ENCODE peak calls at places on chromosomes 4 and X, in four cellular contexts. J is WTC11, H is K562, R is HepG2. O is an unnamed sample.

GRCh38 chrX:25858273-25858880 is 279.8 kb upstream of the MAGEB18 start:
- DNase-seq in J (no peak), H (no peak), R (no peak), O (no peak)

GRCh38 chr4:147739239-147739823 is 7.4 kb downstream of the ARHGAP10 start:
- DNase-seq in J (no peak), H (no peak), R (no peak), O (no peak)

GRCh38 chr4:31328921-31329320 is 608.8 kb downstream of the PCDH7 start:
- DNase-seq in J (no peak), H (no peak), R (no peak), O (no peak)

GRCh38 chrX:140664939-140665338 is 44.6 kb upstream of the LINC00632 start:
- DNase-seq in J (no peak), H (peak), R (peak), O (no peak)

GRCh38 chrX:9668537-9668936 is 97.1 kb downstream of the GPR143 start:
- DNase-seq in J (no peak), H (no peak), R (no peak), O (no peak)

GRCh38 chr4:185134176-185134869 is 8.7 kb upstream of the SLC25A4 start:
- DNase-seq in J (no peak), H (peak), R (peak), O (no peak)

GRCh38 chr4:2753444-2753843 is 2.7 kb downstream of the TNIP2 start:
- DNase-seq in J (no peak), H (no peak), R (no peak), O (no peak)

GRCh38 chrX:47133493-47133892 is 11.0 kb downstream of the NDUFB11 start:
- DNase-seq in J (no peak), H (no peak), R (no peak), O (no peak)

GRCh38 chr4:76705497-76705896 is 192.4 kb downstream of the SOWAHB start:
- DNase-seq in J (no peak), H (no peak), R (no peak), O (no peak)

GRCh38 chrX:38375888-38376287 is 23.5 kb downstream of the OTC start:
- DNase-seq in J (no peak), H (peak), R (no peak), O (no peak)

GRCh38 chrX:20802036-20802435 is 535.3 kb upstream of the RPS6KA3 start:
- DNase-seq in J (no peak), H (no peak), R (no peak), O (no peak)

GRCh38 chrX:1178580-1179057 is 33.8 kb downstream of the CRLF2 start:
- DNase-seq in J (no peak), H (no peak), R (no peak), O (no peak)

GRCh38 chr4:81207793-81208192 is 7.2 kb downstream of the PRKG2 start:
- DNase-seq in J (no peak), H (no peak), R (no peak), O (no peak)

GRCh38 chr4:152634110-152634760 is 45.6 kb downstream of the TMEM154 start:
- DNase-seq in J (no peak), H (no peak), R (peak), O (no peak)

GRCh38 chr4:76213415-76214268 is at the start of gene SCARB2:
- DNase-seq in J (peak), H (peak), R (peak), O (no peak)

GRCh38 chr4:72006576-72006975 is 25.2 kb upstream of the NPFFR2 start:
- DNase-seq in J (no peak), H (no peak), R (no peak), O (no peak)

GRCh38 chr4:25879587-25879986 is 16.8 kb upstream of the SEL1L3 start:
- DNase-seq in J (no peak), H (no peak), R (no peak), O (no peak)

GRCh38 chr4:136867465-136867864 is 664.8 kb downstream of the PCDH18 start:
- DNase-seq in J (no peak), H (no peak), R (no peak), O (no peak)

GRCh38 chr4:26372525-26373172 is 51.8 kb downstream of the RBPJ start:
- DNase-seq in J (no peak), H (no peak), R (peak), O (peak)

GRCh38 chrX:11741574-11741973 is 16.5 kb upstream of the MSL3 start:
- DNase-seq in J (no peak), H (no peak), R (no peak), O (no peak)

GRCh38 chrX:11739796-11740195 is 18.2 kb upstream of the MSL3 start:
- DNase-seq in J (no peak), H (no peak), R (no peak), O (peak)

GRCh38 chrX:11745881-11746280 is 12.2 kb upstream of the MSL3 start:
- DNase-seq in J (no peak), H (no peak), R (no peak), O (no peak)

DNA sequence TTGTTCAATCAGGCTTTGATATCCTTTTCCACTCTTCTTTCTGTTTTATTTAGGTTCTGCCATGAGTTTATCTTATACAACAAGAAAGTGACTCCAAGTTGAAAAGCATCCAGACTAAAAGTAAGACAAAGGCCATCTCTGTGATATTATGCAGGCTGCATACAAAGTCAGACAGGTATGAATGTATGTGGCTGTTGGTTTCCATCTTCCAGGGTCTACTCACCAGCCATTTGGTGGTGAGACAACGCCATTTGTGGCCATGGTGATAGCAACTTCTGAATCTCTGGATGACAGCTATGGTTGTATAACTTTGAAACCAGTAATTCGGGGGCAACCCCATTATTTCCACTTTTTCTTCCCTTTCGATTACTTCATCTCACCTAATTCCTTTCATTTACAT is 17.2 kb upstream of the MSL3 start:
- DNase-seq in J (no peak), H (no peak), R (no peak), O (no peak)
- TF ChIP-seq CBFB in J (no peak), H (no peak), R (no peak), O (no peak)

DNA sequence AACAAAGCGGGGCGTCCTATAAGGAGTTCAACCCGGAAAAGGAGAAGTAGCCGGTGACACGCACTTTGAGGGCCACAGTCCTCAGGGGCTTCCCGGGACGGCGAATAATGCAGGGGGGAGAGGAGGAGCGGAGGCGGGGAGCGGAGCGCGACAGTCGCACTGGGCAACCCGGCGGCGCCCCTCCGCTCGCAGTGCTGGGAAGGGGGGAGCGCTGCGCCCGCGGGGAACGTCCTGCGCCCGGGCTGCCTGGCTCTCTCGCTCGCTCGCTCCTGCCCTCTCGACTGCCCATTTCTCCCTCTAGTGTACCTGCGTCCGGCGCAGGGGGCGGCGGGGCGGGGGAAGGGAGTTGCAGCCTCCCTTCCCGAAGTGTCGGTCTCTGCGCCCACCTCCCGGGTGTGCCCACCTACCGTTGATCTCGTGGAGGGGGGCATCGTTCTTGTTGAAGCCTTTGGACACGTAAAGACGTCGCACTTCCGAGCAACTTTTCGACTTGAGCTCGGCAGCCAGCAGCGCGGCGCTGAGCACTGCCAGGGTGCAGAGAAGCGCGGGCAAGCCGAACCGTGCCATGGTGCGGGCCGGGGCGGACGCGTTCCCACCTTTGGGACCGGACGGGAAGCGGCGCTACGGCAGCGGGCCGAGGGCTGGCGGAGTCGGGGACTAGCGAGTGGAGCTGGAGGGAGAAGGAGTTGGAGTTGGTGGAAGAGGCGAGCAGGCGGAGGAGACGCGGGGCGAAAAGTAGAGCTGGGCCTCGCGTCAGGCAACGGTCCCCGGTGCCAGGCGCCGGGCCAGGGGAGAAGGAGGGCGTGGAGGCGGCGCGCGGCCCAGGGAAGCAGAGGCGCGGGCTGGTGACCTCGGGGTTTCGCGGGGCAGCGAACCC is 652 bp downstream of the GPC4 start:
- DNase-seq in J (peak), H (no peak), R (no peak), O (no peak)
- TF ChIP-seq CBFB in J (peak), H (no peak), R (no peak), O (no peak)

GRCh38 chr4:131098976-131099375 is 2003.0 kb downstream of the C4orf33 start:
- DNase-seq in J (no peak), H (no peak), R (no peak), O (no peak)
- TF ChIP-seq CBFB in J (no peak), H (no peak), R (no peak), O (no peak)

GRCh38 chrX:107450823-107451509 is 1.5 kb downstream of the FRMPD3 start:
- DNase-seq in J (peak), H (peak), R (no peak), O (no peak)
- TF ChIP-seq CBFB in J (no peak), H (no peak), R (no peak), O (no peak)

DNA sequence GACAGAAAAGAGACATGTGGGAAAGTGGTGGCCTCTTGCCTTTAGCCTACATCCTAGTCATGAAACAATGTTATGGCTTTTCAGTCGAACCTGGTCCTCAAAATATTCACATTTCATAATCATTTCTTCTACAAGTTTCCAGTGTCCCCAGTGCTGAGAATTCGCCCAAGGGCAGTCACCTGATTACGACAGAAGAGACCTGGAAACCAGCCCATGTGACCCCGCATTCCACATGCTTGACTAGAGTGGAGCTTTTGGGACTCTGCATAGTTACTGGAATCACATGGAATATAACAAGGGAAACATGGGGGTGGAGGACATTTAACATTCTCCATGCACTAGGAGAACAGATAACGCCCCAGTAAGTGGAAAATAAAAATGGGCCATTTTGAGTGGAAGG is 100.1 kb downstream of the PPARGC1A start:
- DNase-seq in J (no peak), H (no peak), R (peak), O (no peak)
- TF ChIP-seq CBFB in J (no peak), H (no peak), R (no peak), O (no peak)

GRCh38 chrX:69221239-69222102 is 56.2 kb upstream of the PJA1 start:
- DNase-seq in J (peak), H (no peak), R (no peak), O (no peak)

GRCh38 chrX:69216911-69217310 is 51.7 kb upstream of the PJA1 start:
- DNase-seq in J (no peak), H (no peak), R (no peak), O (no peak)

GRCh38 chrX:69215161-69215560 is 49.9 kb upstream of the PJA1 start:
- DNase-seq in J (no peak), H (no peak), R (no peak), O (no peak)

GRCh38 chrX:69216446-69216845 is 51.2 kb upstream of the PJA1 start:
- DNase-seq in J (no peak), H (no peak), R (no peak), O (no peak)

GRCh38 chrX:69218407-69218806 is 53.2 kb upstream of the PJA1 start:
- DNase-seq in J (no peak), H (no peak), R (no peak), O (no peak)
- TF ChIP-seq CBFB in J (no peak), H (no peak), R (no peak), O (no peak)

GRCh38 chrX:27968891-27969290 is 12.4 kb downstream of the DCAF8L1 start:
- DNase-seq in J (no peak), H (no peak), R (no peak), O (no peak)

GRCh38 chrX:27966492-27966891 is 14.8 kb downstream of the DCAF8L1 start:
- DNase-seq in J (no peak), H (no peak), R (no peak), O (no peak)

GRCh38 chrX:27966955-27967354 is 14.3 kb downstream of the DCAF8L1 start:
- DNase-seq in J (no peak), H (no peak), R (no peak), O (no peak)

DNA sequence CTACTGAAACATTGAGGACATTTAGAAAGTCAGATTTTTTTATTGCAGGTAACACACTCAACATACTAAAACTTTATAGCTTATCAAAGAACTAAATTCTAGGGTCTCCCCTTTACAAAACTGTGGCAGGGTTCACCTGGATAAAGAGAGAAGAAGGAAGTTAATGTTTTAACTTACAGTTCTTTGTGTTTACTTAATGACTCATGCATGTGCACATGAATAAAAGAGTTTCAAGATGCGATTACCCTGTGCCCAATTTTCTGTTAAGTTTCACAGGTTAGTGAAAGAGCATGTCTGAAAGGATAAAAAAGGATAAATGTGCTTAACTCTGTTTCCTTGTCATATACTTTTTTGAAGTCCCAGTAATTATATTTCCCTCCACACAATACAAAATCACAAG is 16.8 kb downstream of the DCAF8L1 start:
- DNase-seq in J (no peak), H (no peak), R (no peak), O (no peak)
- TF ChIP-seq CBFB in J (no peak), H (no peak), R (no peak), O (no peak)

GRCh38 chr4:94290245-94290644 is 52.4 kb downstream of the HPGDS start:
- DNase-seq in J (no peak), H (no peak), R (no peak), O (no peak)
- TF ChIP-seq CBFB in J (no peak), H (no peak), R (no peak), O (no peak)

GRCh38 chrX:2928127-2928582 is 984 bp downstream of the ARSD start:
- DNase-seq in J (peak), H (no peak), R (peak), O (no peak)
- TF ChIP-seq CBFB in J (no peak), H (no peak), R (no peak), O (no peak)

DNA sequence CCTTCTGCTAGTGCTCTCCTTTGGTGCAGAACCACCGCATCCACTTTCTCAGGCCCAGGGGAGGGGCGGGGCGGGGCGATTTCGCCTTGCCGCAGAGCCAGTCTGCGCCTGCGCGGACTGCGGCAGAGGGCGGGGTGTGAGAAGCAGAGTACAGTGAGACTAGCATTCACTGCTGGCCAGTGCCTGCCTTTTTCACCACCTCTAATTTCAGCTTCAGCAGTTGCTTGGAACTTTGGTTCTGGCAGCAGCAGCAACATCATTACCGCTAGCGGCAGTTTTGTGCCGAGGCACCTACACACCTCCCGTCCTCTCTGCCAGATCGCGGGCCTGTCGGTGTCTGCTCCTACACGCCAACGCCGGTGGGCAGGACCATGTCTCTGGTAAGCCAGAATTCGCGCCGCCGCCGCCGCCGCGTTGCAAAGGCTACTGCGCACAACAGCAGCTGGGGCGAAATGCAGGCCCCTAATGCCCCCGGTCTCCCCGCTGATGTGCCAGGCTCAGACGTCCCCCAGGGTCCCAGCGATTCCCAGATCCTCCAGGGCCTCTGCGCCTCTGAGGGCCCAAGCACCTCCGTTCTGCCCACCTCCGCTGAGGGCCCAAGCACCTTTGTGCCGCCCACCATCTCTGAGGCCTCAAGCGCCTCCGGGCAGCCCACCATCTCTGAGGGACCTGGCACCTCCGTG is at the start of gene MAGEE1:
- DNase-seq in J (peak), H (peak), R (peak), O (peak)
- TF ChIP-seq CBFB in J (no peak), H (no peak), R (no peak), O (no peak)

O was measured in GM12878.